ENCODE peak calls at places on chromosomes 2 and 18, in four cellular contexts. F, T, Z and W are unnamed samples.

GRCh38 chr18:34322365-34323289 is 97.9 kb upstream of the NOL4 start:
- DNase-seq in F (peak), T (peak), Z (no peak), W (peak)

GRCh38 chr2:21356076-21356856 is 232.5 kb downstream of the TDRD15 start:
- DNase-seq in F (no peak), T (no peak), Z (no peak), W (no peak)

GRCh38 chr2:97997774-97998392 is 2.1 kb upstream of the TMEM131 start:
- DNase-seq in F (no peak), T (no peak), Z (no peak), W (no peak)

GRCh38 chr2:189439342-189439741 is 1.9 kb upstream of the WDR75 start:
- DNase-seq in F (no peak), T (peak), Z (no peak), W (peak)

GRCh38 chr2:71575966-71576365 is 122.6 kb downstream of the DYSF start:
- DNase-seq in F (no peak), T (no peak), Z (no peak), W (no peak)

GRCh38 chr2:206798009-206798408 is 32.6 kb downstream of the FASTKD2 start:
- DNase-seq in F (no peak), T (no peak), Z (no peak), W (no peak)

GRCh38 chr18:34773378-34773777 is 63.3 kb downstream of the DTNA start:
- DNase-seq in F (peak), T (peak), Z (no peak), W (peak)

GRCh38 chr2:176652300-176653182 is 383.3 kb downstream of the MTX2 start:
- DNase-seq in F (peak), T (peak), Z (peak), W (peak)

GRCh38 chr18:32922951-32923430 is 150.2 kb upstream of the KLHL14 start:
- DNase-seq in F (no peak), T (no peak), Z (no peak), W (no peak)

GRCh38 chr2:42973771-42974170 is 181.4 kb upstream of the HAAO start:
- DNase-seq in F (no peak), T (peak), Z (no peak), W (no peak)

GRCh38 chr2:42974303-42974696 is 181.9 kb upstream of the HAAO start:
- DNase-seq in F (no peak), T (no peak), Z (no peak), W (no peak)

GRCh38 chr2:42976400-42976799 is 184.0 kb upstream of the HAAO start:
- DNase-seq in F (no peak), T (no peak), Z (no peak), W (no peak)

GRCh38 chr2:42974697-42975357 is 182.4 kb upstream of the HAAO start:
- DNase-seq in F (peak), T (peak), Z (peak), W (peak)

GRCh38 chr2:42975358-42975717 is 183.0 kb upstream of the HAAO start:
- DNase-seq in F (no peak), T (peak), Z (no peak), W (no peak)
- H3K4me3 ChIP-seq in F (peak), T (peak), Z (no peak), W (peak)

GRCh38 chr2:6823111-6823510 is 42.6 kb downstream of the CMPK2 start:
- DNase-seq in F (peak), T (peak), Z (no peak), W (no peak)
- H3K9ac ChIP-seq in F (peak), T (peak), Z (no peak), W (no peak)

DNA sequence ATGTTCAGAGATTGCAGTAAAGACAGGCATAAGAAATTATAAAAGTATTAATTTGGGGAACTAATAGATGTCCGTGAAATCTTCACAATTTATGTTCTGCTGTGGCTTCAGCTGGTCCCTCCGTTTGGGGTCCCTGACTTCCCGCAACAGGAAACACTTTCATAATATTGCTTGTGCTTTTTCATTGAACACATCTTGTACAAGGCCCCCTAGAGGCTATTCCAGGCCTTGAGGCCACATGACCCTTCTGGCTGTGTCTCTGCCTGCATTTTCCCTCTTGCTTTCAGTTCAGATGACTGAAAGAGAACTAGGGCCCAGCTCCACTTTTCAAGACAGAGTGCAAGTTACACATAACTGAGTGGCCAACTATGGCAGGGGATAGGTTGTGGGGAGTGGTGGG is 164.1 kb downstream of the TMEM247 start:
- DNase-seq in F (no peak), T (no peak), Z (no peak), W (no peak)
- H3K4me3 ChIP-seq in F (no peak), T (no peak), Z (no peak), W (no peak)

GRCh38 chr2:45010706-45011036 is 1.4 kb upstream of the SIX2 start:
- DNase-seq in F (no peak), T (peak), Z (no peak), W (no peak)

GRCh38 chr2:45012733-45013132 is 3.5 kb upstream of the SIX2 start:
- DNase-seq in F (no peak), T (no peak), Z (no peak), W (no peak)

GRCh38 chr2:45013229-45014015 is 4.2 kb upstream of the SIX2 start:
- DNase-seq in F (no peak), T (peak), Z (no peak), W (no peak)

GRCh38 chr2:45011621-45012602 is 2.7 kb upstream of the SIX2 start:
- DNase-seq in F (no peak), T (peak), Z (no peak), W (no peak)

GRCh38 chr2:45014016-45014702 is 4.9 kb upstream of the SIX2 start:
- DNase-seq in F (no peak), T (peak), Z (no peak), W (no peak)
- H3K9ac ChIP-seq in F (no peak), T (peak), Z (no peak), W (no peak)

GRCh38 chr2:198697794-198698193 is 759.9 kb downstream of the SATB2 start:
- DNase-seq in F (no peak), T (no peak), Z (no peak), W (no peak)
- H3K4me3 ChIP-seq in F (no peak), T (no peak), Z (no peak), W (no peak)

DNA sequence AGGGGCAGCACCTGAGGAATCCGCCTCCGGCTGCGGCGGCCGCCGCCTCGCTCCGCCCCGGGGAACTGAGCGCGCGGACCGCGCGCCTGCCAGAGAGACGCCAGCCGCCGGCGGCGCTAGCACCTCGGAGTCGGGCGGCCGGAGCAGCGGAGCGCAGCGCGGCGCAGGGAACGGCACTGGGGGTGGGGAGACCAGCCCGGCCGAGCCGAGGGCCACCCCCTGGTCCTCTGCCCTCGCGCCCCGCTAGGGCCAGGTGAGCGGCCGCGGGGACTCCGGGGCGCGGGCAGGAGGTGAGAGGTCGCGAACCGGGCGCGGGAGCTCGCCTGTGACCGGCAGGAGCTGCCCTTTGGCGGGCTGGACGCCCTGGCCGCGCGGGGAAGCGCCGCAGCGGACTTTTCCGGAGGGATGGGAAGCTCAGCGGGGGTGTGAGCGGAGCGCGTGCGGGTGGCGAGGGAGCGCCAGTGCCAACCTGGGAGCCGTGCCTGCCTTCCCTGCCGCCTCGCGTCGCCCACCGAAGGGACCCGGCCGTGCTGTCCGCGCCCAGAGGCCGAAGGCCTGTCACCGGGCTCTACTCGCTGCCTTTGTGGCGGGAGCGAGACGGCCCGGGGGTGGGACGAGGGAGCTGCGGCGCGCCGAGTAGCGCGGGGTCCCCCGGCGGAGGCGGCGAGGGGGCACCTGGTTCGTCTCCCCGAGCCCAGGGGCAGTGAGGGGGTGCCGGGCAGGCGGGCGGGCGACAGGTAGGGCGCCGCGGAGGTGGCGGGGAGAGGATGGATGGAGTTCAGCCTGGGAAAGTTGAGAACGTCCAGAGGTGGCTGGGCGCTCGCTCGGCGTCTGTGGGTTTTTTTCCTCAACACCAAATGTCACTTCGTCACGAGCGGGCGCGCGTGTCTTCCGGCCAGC is at the start of gene GREB1L:
- DNase-seq in F (no peak), T (peak), Z (no peak), W (peak)
- H3K9ac ChIP-seq in F (no peak), T (peak), Z (no peak), W (peak)

DNA sequence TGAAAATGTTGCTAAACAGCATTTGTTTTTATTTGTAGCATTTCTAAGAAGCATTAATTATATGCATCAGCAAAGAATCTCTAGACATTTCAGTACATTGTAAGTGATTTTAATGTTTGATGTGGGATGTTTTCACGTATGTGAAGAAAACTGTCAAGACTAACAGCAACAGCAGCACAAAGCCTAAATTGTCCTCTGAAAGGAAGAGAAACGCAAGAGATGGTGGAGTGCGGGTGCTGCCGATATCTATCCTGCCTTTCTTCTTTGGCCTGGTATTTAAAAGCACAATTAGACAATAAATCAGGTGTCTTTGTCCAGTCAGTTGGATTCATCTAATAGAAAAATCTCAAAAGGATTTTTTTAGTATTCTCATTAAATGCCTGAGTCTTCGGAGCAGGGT is 3.1 kb downstream of the TWIST2 start:
- DNase-seq in F (no peak), T (peak), Z (no peak), W (no peak)
- H3K4me3 ChIP-seq in F (no peak), T (peak), Z (no peak), W (no peak)

GRCh38 chr2:14631676-14632075 is 841 bp upstream of the LRATD1 start:
- DNase-seq in F (no peak), T (no peak), Z (no peak), W (no peak)
- H3K9ac ChIP-seq in F (no peak), T (no peak), Z (no peak), W (peak)

DNA sequence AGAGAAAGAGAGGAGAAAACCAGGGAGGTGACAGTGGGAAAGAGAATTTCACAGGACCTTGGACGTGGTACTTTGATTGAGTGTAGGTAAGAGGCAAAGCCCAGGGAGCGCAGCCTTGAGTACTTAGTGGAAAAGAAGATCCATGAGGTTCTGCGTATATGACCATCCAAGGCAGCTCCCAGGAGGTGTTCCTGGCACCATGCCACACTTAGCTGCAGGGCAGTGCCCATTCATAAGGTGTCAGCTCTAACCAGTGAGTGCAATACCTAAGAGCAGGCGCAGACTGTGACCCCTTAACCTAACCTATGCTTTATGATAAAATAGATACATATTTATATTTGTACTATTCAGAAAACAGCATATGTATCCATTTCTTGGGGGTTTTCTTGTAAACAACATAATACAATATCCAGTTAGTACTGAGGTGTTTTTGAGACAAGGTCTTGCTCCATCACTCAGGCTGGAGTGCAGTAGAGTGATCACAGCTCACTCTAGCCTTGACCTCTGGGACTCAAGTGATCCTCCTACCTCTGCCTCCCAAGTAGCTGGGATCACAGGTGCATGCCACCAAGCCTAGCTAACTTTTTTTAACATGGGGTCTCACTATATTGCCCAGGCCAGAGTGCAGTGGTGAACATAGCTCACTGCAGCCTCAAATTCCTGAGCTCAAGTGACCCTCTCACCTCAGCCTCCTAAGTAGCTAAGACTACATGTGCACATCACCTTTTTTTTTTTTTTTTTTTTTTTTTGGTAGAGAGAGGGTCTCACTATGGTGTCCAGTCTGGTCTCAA is 174.6 kb downstream of the GFPT1 start:
- DNase-seq in F (no peak), T (no peak), Z (no peak), W (no peak)
- H3K4me3 ChIP-seq in F (no peak), T (no peak), Z (no peak), W (no peak)

GRCh38 chr2:230774348-230774951 is 61.8 kb downstream of the CAB39 start:
- DNase-seq in F (peak), T (peak), Z (no peak), W (peak)
- H3K9ac ChIP-seq in F (no peak), T (peak), Z (no peak), W (peak)